ENCODE peak calls at places on chromosomes 11 and 22, in eight cellular contexts. D is GM12892, E is sigmoid colon, I is GM12891, U is HCT116, B is suprapubic skin, V is H1, Q is HepG2. X is an unnamed sample.

GRCh38 chr11:18802381-18803257 is 11.0 kb upstream of the PTPN5 start:
- DNase-seq in D (no peak), E (no peak), I (no peak), U (peak), B (no peak), V (peak), Q (peak), X (peak)

GRCh38 chr11:65695459-65696241 is 16.4 kb upstream of the KAT5 start:
- DNase-seq in D (no peak), E (no peak), I (no peak), U (peak), B (no peak), V (no peak), Q (peak), X (peak)

GRCh38 chr11:64894070-64894811 is 15.8 kb upstream of the EHD1 start:
- DNase-seq in D (peak), E (peak), I (peak), U (no peak), B (peak), V (peak), Q (peak), X (peak)

GRCh38 chr11:129589190-129589589 is 213.5 kb downstream of the BARX2 start:
- DNase-seq in D (no peak), E (no peak), I (no peak), U (no peak), B (no peak), V (no peak), Q (no peak), X (no peak)

GRCh38 chr11:93477684-93478234 is 65.4 kb downstream of the SMCO4 start:
- DNase-seq in D (no peak), E (no peak), I (no peak), U (no peak), B (no peak), V (no peak), Q (no peak), X (no peak)

GRCh38 chr11:46560300-46561025 is 33.4 kb downstream of the AMBRA1 start:
- DNase-seq in D (no peak), E (no peak), I (no peak), U (no peak), B (no peak), V (no peak), Q (no peak), X (peak)

GRCh38 chr11:20050551-20051333 is 109.5 kb downstream of the DBX1 start:
- DNase-seq in D (no peak), E (no peak), I (no peak), U (no peak), B (no peak), V (no peak), Q (no peak), X (peak)

GRCh38 chr22:44942979-44943700 is 66.7 kb downstream of the PHF21B start:
- DNase-seq in D (no peak), E (no peak), I (no peak), U (no peak), B (no peak), V (no peak), Q (no peak), X (no peak)

GRCh38 chr11:75719089-75719638 is 1.5 kb downstream of the MOGAT2 start:
- DNase-seq in D (no peak), E (no peak), I (no peak), U (no peak), B (no peak), V (no peak), Q (peak), X (peak)

GRCh38 chr11:74650498-74650897 is 58.1 kb downstream of the POLD3 start:
- DNase-seq in D (no peak), E (peak), I (no peak), U (no peak), B (no peak), V (no peak), Q (no peak), X (no peak)

GRCh38 chr11:643366-643765 is 6.3 kb downstream of the DRD4 start:
- DNase-seq in D (no peak), E (no peak), I (no peak), U (no peak), B (no peak), V (no peak), Q (no peak), X (no peak)

GRCh38 chr11:35746356-35747153 is 84.0 kb downstream of the TRIM44 start:
- DNase-seq in D (no peak), E (no peak), I (no peak), U (no peak), B (no peak), V (no peak), Q (no peak), X (no peak)

GRCh38 chr11:72244317-72245231 is 598 bp upstream of the PHOX2A start:
- DNase-seq in D (no peak), E (no peak), I (no peak), U (no peak), B (no peak), V (peak), Q (no peak), X (no peak)

GRCh38 chr11:5611627-5612026 is 13.2 kb upstream of the TRIM34 start:
- DNase-seq in D (no peak), E (no peak), I (no peak), U (peak), B (no peak), V (no peak), Q (no peak), X (no peak)

GRCh38 chr11:44726278-44727113 is at the start of gene TSPAN18:
- DNase-seq in D (peak), E (peak), I (peak), U (no peak), B (no peak), V (peak), Q (no peak), X (no peak)

GRCh38 chr11:36540998-36541397 is 26.8 kb upstream of the RAG1 start:
- DNase-seq in D (peak), E (no peak), I (peak), U (peak), B (no peak), V (no peak), Q (peak), X (no peak)

GRCh38 chr11:47171057-47171838 is 5.4 kb downstream of the ARFGAP2 start:
- DNase-seq in D (no peak), E (no peak), I (no peak), U (no peak), B (no peak), V (no peak), Q (no peak), X (no peak)

GRCh38 chr11:60563553-60564235 is 48.5 kb downstream of the MS4A13 start:
- DNase-seq in D (no peak), E (no peak), I (no peak), U (no peak), B (no peak), V (peak), Q (no peak), X (no peak)

GRCh38 chr11:8252388-8252787 is 11.3 kb downstream of the LMO1 start:
- DNase-seq in D (no peak), E (peak), I (no peak), U (no peak), B (peak), V (peak), Q (no peak), X (no peak)

GRCh38 chr11:67242548-67242947 is 23.7 kb upstream of the GRK2 start:
- DNase-seq in D (no peak), E (no peak), I (no peak), U (no peak), B (no peak), V (no peak), Q (no peak), X (no peak)

GRCh38 chr11:67239795-67240574 is 26.3 kb upstream of the GRK2 start:
- DNase-seq in D (peak), E (peak), I (peak), U (peak), B (peak), V (peak), Q (peak), X (peak)

GRCh38 chr11:67237574-67237973 is 28.7 kb upstream of the GRK2 start:
- DNase-seq in D (no peak), E (no peak), I (no peak), U (no peak), B (no peak), V (no peak), Q (no peak), X (no peak)

GRCh38 chr11:67238894-67239794 is 27.1 kb upstream of the GRK2 start:
- DNase-seq in D (no peak), E (no peak), I (no peak), U (no peak), B (no peak), V (no peak), Q (no peak), X (no peak)

GRCh38 chr11:67240575-67241389 is 25.5 kb upstream of the GRK2 start:
- DNase-seq in D (no peak), E (peak), I (no peak), U (no peak), B (peak), V (no peak), Q (peak), X (peak)
- TF ChIP-seq POLR2AphosphoS5 in D (peak), E (peak), I (peak), U (no peak), B (no peak), V (peak), Q (peak), X (peak)

GRCh38 chr11:68812526-68812925 is 29.2 kb downstream of the CPT1A start:
- DNase-seq in D (no peak), E (no peak), I (no peak), U (no peak), B (peak), V (no peak), Q (no peak), X (no peak)

GRCh38 chr11:68816917-68817419 is 24.7 kb downstream of the CPT1A start:
- DNase-seq in D (no peak), E (no peak), I (no peak), U (no peak), B (no peak), V (no peak), Q (no peak), X (no peak)

GRCh38 chr11:68816251-68816776 is 25.4 kb downstream of the CPT1A start:
- DNase-seq in D (no peak), E (no peak), I (no peak), U (no peak), B (no peak), V (no peak), Q (no peak), X (no peak)

GRCh38 chr11:68810164-68810563 is 31.6 kb downstream of the CPT1A start:
- DNase-seq in D (no peak), E (no peak), I (no peak), U (no peak), B (no peak), V (no peak), Q (no peak), X (peak)

GRCh38 chr11:68813778-68814177 is 27.9 kb downstream of the CPT1A start:
- DNase-seq in D (no peak), E (no peak), I (no peak), U (no peak), B (no peak), V (no peak), Q (no peak), X (no peak)
- TF ChIP-seq POLR2AphosphoS5 in D (no peak), E (no peak), I (no peak), U (no peak), B (no peak), V (no peak), Q (no peak), X (no peak)

DNA sequence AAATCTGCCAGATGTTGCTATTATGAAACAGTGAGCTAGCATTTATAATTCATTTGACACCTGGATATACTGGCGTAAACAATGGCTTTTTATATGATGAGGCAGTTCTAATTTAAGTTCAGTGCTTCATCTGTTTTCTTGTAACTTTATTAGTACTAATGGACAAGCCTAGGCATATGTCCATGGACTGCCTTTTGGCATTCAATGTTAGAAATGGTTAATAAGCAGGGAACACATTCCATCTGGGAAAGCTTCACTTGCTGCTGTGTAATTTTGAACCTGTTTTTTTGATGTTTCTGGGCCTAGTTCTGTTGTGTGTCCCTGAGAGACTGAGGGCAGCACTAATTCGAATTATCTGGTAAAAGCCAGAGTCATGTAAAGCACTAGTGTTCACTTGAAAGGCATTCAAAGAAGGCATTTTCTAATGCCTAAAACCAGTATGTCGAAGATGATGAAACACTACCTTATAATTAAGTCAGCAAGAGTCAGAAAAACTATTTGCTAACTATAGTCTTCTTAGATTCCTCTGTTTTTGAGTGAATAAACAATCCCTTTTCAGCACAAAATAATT is 138.5 kb downstream of the SWAP70 start:
- DNase-seq in D (no peak), E (no peak), I (no peak), U (no peak), B (no peak), V (no peak), Q (no peak), X (peak)
- TF ChIP-seq POLR2AphosphoS5 in D (no peak), E (peak), I (no peak), U (no peak), B (no peak), V (no peak), Q (no peak), X (peak)

DNA sequence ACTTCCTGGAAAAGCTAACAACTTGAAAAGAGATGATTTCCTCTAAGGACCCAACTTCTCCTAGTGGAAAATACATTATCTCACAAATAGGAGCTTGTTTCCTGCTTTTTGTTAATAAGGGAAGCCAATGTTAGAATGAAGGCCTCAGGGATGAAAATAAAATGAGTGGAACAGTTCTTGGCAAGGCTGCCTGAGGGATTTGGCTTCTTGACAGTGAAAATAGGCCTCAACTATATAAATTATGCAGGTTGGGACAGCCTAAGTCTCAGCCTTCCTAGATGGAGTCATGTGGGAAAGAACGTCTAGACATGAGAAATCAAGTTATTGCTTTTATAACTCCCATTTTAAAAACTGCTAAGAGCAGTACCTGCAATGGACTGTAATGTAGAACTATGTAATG is 92.8 kb upstream of the FIBIN start:
- DNase-seq in D (no peak), E (peak), I (no peak), U (no peak), B (no peak), V (no peak), Q (no peak), X (peak)
- TF ChIP-seq POLR2AphosphoS5 in D (no peak), E (peak), I (no peak), U (no peak), B (no peak), V (no peak), Q (no peak), X (peak)

GRCh38 chr22:36305813-36306212 is 52.9 kb downstream of the APOL1 start:
- DNase-seq in D (no peak), E (no peak), I (no peak), U (no peak), B (no peak), V (no peak), Q (no peak), X (no peak)

GRCh38 chr22:36304429-36304828 is 51.5 kb downstream of the APOL1 start:
- DNase-seq in D (no peak), E (no peak), I (no peak), U (no peak), B (no peak), V (no peak), Q (no peak), X (no peak)

GRCh38 chr22:36302439-36303114 is 49.6 kb downstream of the APOL1 start:
- DNase-seq in D (no peak), E (no peak), I (no peak), U (no peak), B (no peak), V (no peak), Q (no peak), X (no peak)

GRCh38 chr22:36303115-36303467 is 50.2 kb downstream of the APOL1 start:
- DNase-seq in D (no peak), E (no peak), I (no peak), U (no peak), B (no peak), V (no peak), Q (no peak), X (no peak)

GRCh38 chr22:36303874-36304273 is 50.9 kb downstream of the APOL1 start:
- DNase-seq in D (no peak), E (no peak), I (no peak), U (no peak), B (no peak), V (no peak), Q (no peak), X (no peak)
- TF ChIP-seq POLR2AphosphoS5 in D (peak), E (peak), I (no peak), U (no peak), B (no peak), V (no peak), Q (no peak), X (no peak)

GRCh38 chr22:26558246-26558895 is 31.6 kb downstream of the TPST2 start:
- DNase-seq in D (no peak), E (no peak), I (no peak), U (no peak), B (no peak), V (no peak), Q (no peak), X (no peak)

GRCh38 chr22:26555478-26555877 is 34.5 kb downstream of the TPST2 start:
- DNase-seq in D (no peak), E (no peak), I (no peak), U (no peak), B (no peak), V (no peak), Q (no peak), X (no peak)

GRCh38 chr22:26554956-26555355 is 35.0 kb downstream of the TPST2 start:
- DNase-seq in D (no peak), E (no peak), I (no peak), U (no peak), B (no peak), V (no peak), Q (no peak), X (no peak)

GRCh38 chr22:26559961-26560575 is 29.9 kb downstream of the TPST2 start:
- DNase-seq in D (no peak), E (no peak), I (no peak), U (no peak), B (no peak), V (no peak), Q (no peak), X (no peak)

GRCh38 chr22:26556904-26557303 is 33.0 kb downstream of the TPST2 start:
- DNase-seq in D (no peak), E (no peak), I (no peak), U (no peak), B (no peak), V (no peak), Q (no peak), X (no peak)
- TF ChIP-seq POLR2AphosphoS5 in D (no peak), E (no peak), I (no peak), U (no peak), B (no peak), V (no peak), Q (no peak), X (no peak)

GRCh38 chr11:128505449-128506058 is 81.8 kb downstream of the ETS1 start:
- DNase-seq in D (no peak), E (no peak), I (no peak), U (no peak), B (no peak), V (no peak), Q (no peak), X (no peak)
- TF ChIP-seq POLR2AphosphoS5 in D (no peak), E (no peak), I (no peak), U (no peak), B (no peak), V (no peak), Q (no peak), X (no peak)

DNA sequence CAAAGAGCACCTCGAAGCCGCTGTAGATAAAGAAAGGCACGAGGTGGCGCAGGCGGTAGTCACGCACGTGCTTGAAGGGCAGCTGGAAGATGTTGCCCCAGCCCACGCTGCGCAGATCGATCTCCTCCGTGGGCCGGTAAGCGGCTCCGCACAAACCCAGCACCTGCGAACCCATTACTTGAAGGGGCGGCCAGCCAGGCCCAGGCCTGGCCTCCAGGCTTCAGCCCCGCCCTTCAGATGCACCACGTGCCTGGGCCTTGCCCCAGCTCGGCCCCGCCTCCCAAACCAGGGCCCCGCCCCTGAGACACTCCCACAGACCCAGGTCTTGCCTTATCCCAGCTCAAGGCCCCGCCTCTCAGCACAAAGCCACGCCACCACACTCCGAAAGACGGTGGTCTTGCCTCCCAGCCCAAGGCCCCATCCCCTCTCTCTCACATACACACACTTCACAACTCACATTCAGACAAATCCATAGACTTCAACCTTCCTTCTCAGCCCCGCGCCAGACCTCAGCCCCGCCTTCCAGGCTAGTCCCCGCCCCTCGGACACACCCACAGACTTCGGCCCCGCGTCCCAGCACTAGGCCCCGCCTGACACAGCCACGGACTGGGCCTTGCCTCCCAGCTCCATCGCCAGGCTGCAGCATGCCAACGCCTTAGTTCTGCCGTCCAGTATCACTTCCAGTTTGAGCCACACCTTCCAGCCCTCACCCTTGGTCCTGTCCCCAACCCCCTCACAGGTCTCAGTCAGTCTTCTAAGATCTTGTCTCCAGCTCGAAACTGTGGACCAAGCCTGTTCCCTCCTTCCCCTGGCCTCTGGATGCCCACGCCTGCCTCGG is 7.1 kb downstream of the UNC93B1 start:
- DNase-seq in D (peak), E (no peak), I (no peak), U (peak), B (peak), V (peak), Q (no peak), X (no peak)
- TF ChIP-seq POLR2AphosphoS5 in D (no peak), E (no peak), I (no peak), U (peak), B (no peak), V (no peak), Q (no peak), X (no peak)

DNA sequence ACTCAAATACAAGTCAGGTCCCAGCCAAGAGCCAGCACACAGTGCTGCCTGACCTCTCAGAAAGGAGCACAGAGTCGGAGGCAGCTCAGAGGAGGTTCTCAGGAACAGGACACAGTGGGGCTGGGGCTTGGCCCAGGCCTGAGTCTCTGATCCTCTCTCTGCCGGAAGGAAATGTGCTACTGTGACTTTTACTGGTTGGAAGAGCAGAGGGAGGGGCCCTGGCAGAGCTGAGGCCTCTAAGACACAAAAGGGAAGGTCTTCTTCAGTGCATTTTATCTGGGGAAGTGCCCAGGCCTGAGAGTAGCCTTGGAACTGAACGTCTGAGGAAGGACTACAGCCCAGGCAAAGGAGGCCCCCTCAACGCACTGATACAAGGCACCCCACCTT is 16.2 kb upstream of the CASTOR1 start:
- DNase-seq in D (peak), E (peak), I (peak), U (no peak), B (peak), V (no peak), Q (no peak), X (no peak)
- TF ChIP-seq POLR2AphosphoS5 in D (peak), E (peak), I (no peak), U (no peak), B (no peak), V (no peak), Q (no peak), X (peak)

GRCh38 chr11:109609454-109610185 is 187.6 kb downstream of the C11orf87 start:
- DNase-seq in D (no peak), E (no peak), I (no peak), U (no peak), B (no peak), V (no peak), Q (no peak), X (no peak)
- TF ChIP-seq POLR2AphosphoS5 in D (no peak), E (no peak), I (no peak), U (no peak), B (no peak), V (no peak), Q (no peak), X (no peak)

X was measured in prostate gland.